ENCODE peak calls at places on chromosomes 6 and 20, in nine cellular contexts. One of them, this sample, is unnamed.

GRCh38 chr6:156779206-156780116 is 2.3 kb downstream of the ARID1B start:
- DNase-seq in NCI-H446 treated with DMSO at 0.1 percent for 48 hours: no peak
- DNase-seq in amniotic stem cell: no peak
- DNase-seq in T follicular helper cell: peak; percentile 34
- DNase-seq in head of caudate nucleus: peak; percentile 63
- DNase-seq in substantia nigra: peak; percentile 15
- DNase-seq in cardiac fibroblast: peak; percentile 33
- DNase-seq in NCI-H146: peak; percentile 71
- DNase-seq in NCI-H1694: no peak
- DNase-seq in this sample: peak; percentile 40

GRCh38 chr6:119077643-119078448 is 618 bp downstream of the FAM184A start:
- DNase-seq in NCI-H446 treated with DMSO at 0.1 percent for 48 hours: no peak
- DNase-seq in amniotic stem cell: no peak
- DNase-seq in T follicular helper cell: peak; percentile 18
- DNase-seq in head of caudate nucleus: peak; percentile 61
- DNase-seq in substantia nigra: no peak
- DNase-seq in cardiac fibroblast: peak; percentile 8
- DNase-seq in NCI-H146: peak; percentile 71
- DNase-seq in NCI-H1694: no peak
- DNase-seq in this sample: peak; percentile 57

GRCh38 chr6:129644567-129645015 is 65.4 kb downstream of the ARHGAP18 start:
- DNase-seq in NCI-H446 treated with DMSO at 0.1 percent for 48 hours: no peak
- DNase-seq in amniotic stem cell: no peak
- DNase-seq in T follicular helper cell: no peak
- DNase-seq in head of caudate nucleus: no peak
- DNase-seq in substantia nigra: no peak
- DNase-seq in cardiac fibroblast: peak; percentile 76
- DNase-seq in NCI-H146: peak; percentile 79
- DNase-seq in NCI-H1694: no peak
- DNase-seq in this sample: no peak

GRCh38 chr6:43509984-43510826 is at the start of gene LRRC73:
- DNase-seq in NCI-H446 treated with DMSO at 0.1 percent for 48 hours: no peak
- DNase-seq in amniotic stem cell: peak; percentile 68
- DNase-seq in T follicular helper cell: peak; percentile 71
- DNase-seq in head of caudate nucleus: peak; percentile 96
- DNase-seq in substantia nigra: no peak
- DNase-seq in cardiac fibroblast: peak; percentile 80
- DNase-seq in NCI-H146: peak; percentile 90
- DNase-seq in NCI-H1694: no peak
- DNase-seq in this sample: peak; percentile 78

GRCh38 chr20:45340951-45341350 is 7.3 kb downstream of the SDC4 start:
- DNase-seq in NCI-H446 treated with DMSO at 0.1 percent for 48 hours: no peak
- DNase-seq in amniotic stem cell: no peak
- DNase-seq in T follicular helper cell: no peak
- DNase-seq in head of caudate nucleus: no peak
- DNase-seq in substantia nigra: no peak
- DNase-seq in cardiac fibroblast: no peak
- DNase-seq in NCI-H146: no peak
- DNase-seq in NCI-H1694: no peak
- DNase-seq in this sample: no peak

GRCh38 chr6:90905351-90905750 is 318.5 kb upstream of the MAP3K7 start:
- DNase-seq in NCI-H446 treated with DMSO at 0.1 percent for 48 hours: no peak
- DNase-seq in amniotic stem cell: no peak
- DNase-seq in T follicular helper cell: no peak
- DNase-seq in head of caudate nucleus: no peak
- DNase-seq in substantia nigra: no peak
- DNase-seq in cardiac fibroblast: no peak
- DNase-seq in NCI-H146: no peak
- DNase-seq in NCI-H1694: no peak
- DNase-seq in this sample: no peak

GRCh38 chr6:168126566-168127383 is 47.8 kb upstream of the FRMD1 start:
- DNase-seq in NCI-H446 treated with DMSO at 0.1 percent for 48 hours: no peak
- DNase-seq in amniotic stem cell: no peak
- DNase-seq in T follicular helper cell: no peak
- DNase-seq in head of caudate nucleus: no peak
- DNase-seq in substantia nigra: no peak
- DNase-seq in cardiac fibroblast: no peak
- DNase-seq in NCI-H146: no peak
- DNase-seq in NCI-H1694: no peak
- DNase-seq in this sample: no peak

GRCh38 chr6:158452191-158452590 is 107.7 kb upstream of the TMEM181 start:
- DNase-seq in NCI-H446 treated with DMSO at 0.1 percent for 48 hours: no peak
- DNase-seq in amniotic stem cell: no peak
- DNase-seq in T follicular helper cell: no peak
- DNase-seq in head of caudate nucleus: no peak
- DNase-seq in substantia nigra: no peak
- DNase-seq in cardiac fibroblast: no peak
- DNase-seq in NCI-H146: no peak
- DNase-seq in NCI-H1694: no peak
- DNase-seq in this sample: no peak

GRCh38 chr6:68691120-68691519 is 56.0 kb downstream of the ADGRB3 start:
- DNase-seq in NCI-H446 treated with DMSO at 0.1 percent for 48 hours: no peak
- DNase-seq in amniotic stem cell: no peak
- DNase-seq in T follicular helper cell: no peak
- DNase-seq in head of caudate nucleus: no peak
- DNase-seq in substantia nigra: no peak
- DNase-seq in cardiac fibroblast: no peak
- DNase-seq in NCI-H146: no peak
- DNase-seq in NCI-H1694: no peak
- DNase-seq in this sample: no peak

GRCh38 chr6:6968731-6969552 is 138.8 kb upstream of the RREB1 start:
- DNase-seq in NCI-H446 treated with DMSO at 0.1 percent for 48 hours: no peak
- DNase-seq in amniotic stem cell: no peak
- DNase-seq in T follicular helper cell: no peak
- DNase-seq in head of caudate nucleus: no peak
- DNase-seq in substantia nigra: no peak
- DNase-seq in cardiac fibroblast: no peak
- DNase-seq in NCI-H146: no peak
- DNase-seq in NCI-H1694: no peak
- DNase-seq in this sample: no peak

GRCh38 chr20:58103517-58103904 is 124.9 kb downstream of the ANKRD60 start:
- DNase-seq in NCI-H446 treated with DMSO at 0.1 percent for 48 hours: no peak
- DNase-seq in amniotic stem cell: no peak
- DNase-seq in T follicular helper cell: no peak
- DNase-seq in head of caudate nucleus: no peak
- DNase-seq in substantia nigra: no peak
- DNase-seq in cardiac fibroblast: no peak
- DNase-seq in NCI-H146: peak; percentile 33
- DNase-seq in NCI-H1694: no peak
- DNase-seq in this sample: no peak

GRCh38 chr6:19336579-19336978 is 500.6 kb upstream of the ID4 start:
- DNase-seq in NCI-H446 treated with DMSO at 0.1 percent for 48 hours: no peak
- DNase-seq in amniotic stem cell: no peak
- DNase-seq in T follicular helper cell: no peak
- DNase-seq in head of caudate nucleus: no peak
- DNase-seq in substantia nigra: no peak
- DNase-seq in cardiac fibroblast: no peak
- DNase-seq in NCI-H146: no peak
- DNase-seq in NCI-H1694: no peak
- DNase-seq in this sample: no peak

GRCh38 chr20:3164763-3165410 is 5.2 kb upstream of the FASTKD5 start:
- DNase-seq in NCI-H446 treated with DMSO at 0.1 percent for 48 hours: no peak
- DNase-seq in amniotic stem cell: no peak
- DNase-seq in T follicular helper cell: no peak
- DNase-seq in head of caudate nucleus: no peak
- DNase-seq in substantia nigra: no peak
- DNase-seq in cardiac fibroblast: no peak
- DNase-seq in NCI-H146: no peak
- DNase-seq in NCI-H1694: no peak
- DNase-seq in this sample: no peak

GRCh38 chr6:10338151-10338550 is 76.7 kb downstream of the TFAP2A start:
- DNase-seq in NCI-H446 treated with DMSO at 0.1 percent for 48 hours: no peak
- DNase-seq in amniotic stem cell: no peak
- DNase-seq in T follicular helper cell: no peak
- DNase-seq in head of caudate nucleus: no peak
- DNase-seq in substantia nigra: no peak
- DNase-seq in cardiac fibroblast: no peak
- DNase-seq in NCI-H146: no peak
- DNase-seq in NCI-H1694: no peak
- DNase-seq in this sample: no peak

GRCh38 chr20:25489221-25489863 is 81.9 kb downstream of the GINS1 start:
- DNase-seq in NCI-H446 treated with DMSO at 0.1 percent for 48 hours: no peak
- DNase-seq in amniotic stem cell: no peak
- DNase-seq in T follicular helper cell: no peak
- DNase-seq in head of caudate nucleus: no peak
- DNase-seq in substantia nigra: no peak
- DNase-seq in cardiac fibroblast: no peak
- DNase-seq in NCI-H146: no peak
- DNase-seq in NCI-H1694: no peak
- DNase-seq in this sample: no peak

GRCh38 chr6:125188037-125188436 is 34.5 kb downstream of the TPD52L1 start:
- DNase-seq in NCI-H446 treated with DMSO at 0.1 percent for 48 hours: no peak
- DNase-seq in amniotic stem cell: no peak
- DNase-seq in T follicular helper cell: no peak
- DNase-seq in head of caudate nucleus: peak; percentile 39
- DNase-seq in substantia nigra: no peak
- DNase-seq in cardiac fibroblast: peak; percentile 73
- DNase-seq in NCI-H146: no peak
- DNase-seq in NCI-H1694: no peak
- DNase-seq in this sample: no peak

GRCh38 chr20:38148328-38149102 is 16.6 kb downstream of the TGM2 start:
- DNase-seq in NCI-H446 treated with DMSO at 0.1 percent for 48 hours: no peak
- DNase-seq in amniotic stem cell: no peak
- DNase-seq in T follicular helper cell: no peak
- DNase-seq in head of caudate nucleus: no peak
- DNase-seq in substantia nigra: no peak
- DNase-seq in cardiac fibroblast: no peak
- DNase-seq in NCI-H146: no peak
- DNase-seq in NCI-H1694: no peak
- DNase-seq in this sample: no peak

GRCh38 chr6:102398788-102399390 is 1005.4 kb downstream of the GRIK2 start:
- DNase-seq in NCI-H446 treated with DMSO at 0.1 percent for 48 hours: no peak
- DNase-seq in amniotic stem cell: no peak
- DNase-seq in T follicular helper cell: no peak
- DNase-seq in head of caudate nucleus: no peak
- DNase-seq in substantia nigra: no peak
- DNase-seq in cardiac fibroblast: no peak
- DNase-seq in NCI-H146: no peak
- DNase-seq in NCI-H1694: no peak
- DNase-seq in this sample: no peak

GRCh38 chr6:12608016-12608860 is 108.3 kb upstream of the PHACTR1 start:
- DNase-seq in NCI-H446 treated with DMSO at 0.1 percent for 48 hours: no peak
- DNase-seq in amniotic stem cell: no peak
- DNase-seq in T follicular helper cell: no peak
- DNase-seq in head of caudate nucleus: no peak
- DNase-seq in substantia nigra: no peak
- DNase-seq in cardiac fibroblast: peak; percentile 55
- DNase-seq in NCI-H146: no peak
- DNase-seq in NCI-H1694: no peak
- DNase-seq in this sample: no peak

GRCh38 chr6:107275330-107275865 is 160.1 kb upstream of the BEND3 start:
- DNase-seq in NCI-H446 treated with DMSO at 0.1 percent for 48 hours: no peak
- DNase-seq in amniotic stem cell: no peak
- DNase-seq in T follicular helper cell: no peak
- DNase-seq in head of caudate nucleus: no peak
- DNase-seq in substantia nigra: no peak
- DNase-seq in cardiac fibroblast: peak; percentile 25
- DNase-seq in NCI-H146: peak; percentile 35
- DNase-seq in NCI-H1694: no peak
- DNase-seq in this sample: no peak

GRCh38 chr6:73732845-73733675 is 37.1 kb downstream of the CD109 start:
- DNase-seq in NCI-H446 treated with DMSO at 0.1 percent for 48 hours: peak; percentile 34
- DNase-seq in amniotic stem cell: peak; percentile 39
- DNase-seq in T follicular helper cell: peak; percentile 40
- DNase-seq in head of caudate nucleus: peak; percentile 72
- DNase-seq in substantia nigra: no peak
- DNase-seq in cardiac fibroblast: peak; percentile 83
- DNase-seq in NCI-H146: peak; percentile 34
- DNase-seq in NCI-H1694: peak; percentile 36
- DNase-seq in this sample: peak; percentile 72

GRCh38 chr20:17584684-17585083 is 14.8 kb downstream of the DSTN start:
- DNase-seq in NCI-H446 treated with DMSO at 0.1 percent for 48 hours: no peak
- DNase-seq in amniotic stem cell: no peak
- DNase-seq in T follicular helper cell: no peak
- DNase-seq in head of caudate nucleus: no peak
- DNase-seq in substantia nigra: no peak
- DNase-seq in cardiac fibroblast: no peak
- DNase-seq in NCI-H146: no peak
- DNase-seq in NCI-H1694: no peak
- DNase-seq in this sample: no peak

GRCh38 chr6:85459224-85459901 is 9.5 kb downstream of the NT5E start:
- DNase-seq in NCI-H446 treated with DMSO at 0.1 percent for 48 hours: no peak
- DNase-seq in amniotic stem cell: no peak
- DNase-seq in T follicular helper cell: no peak
- DNase-seq in head of caudate nucleus: no peak
- DNase-seq in substantia nigra: no peak
- DNase-seq in cardiac fibroblast: peak; percentile 93
- DNase-seq in NCI-H146: no peak
- DNase-seq in NCI-H1694: no peak
- DNase-seq in this sample: no peak

GRCh38 chr6:158042245-158042798 is 60.7 kb downstream of the SYNJ2 start:
- DNase-seq in NCI-H446 treated with DMSO at 0.1 percent for 48 hours: no peak
- DNase-seq in amniotic stem cell: peak; percentile 31
- DNase-seq in T follicular helper cell: no peak
- DNase-seq in head of caudate nucleus: peak; percentile 58
- DNase-seq in substantia nigra: no peak
- DNase-seq in cardiac fibroblast: peak; percentile 85
- DNase-seq in NCI-H146: no peak
- DNase-seq in NCI-H1694: no peak
- DNase-seq in this sample: no peak

This sample was measured in CD4-positive, alpha-beta T cell.